ENCODE peak calls at places on chromosomes 1 and 21, in six cellular contexts. V is GM13976, M is nephron progenitor cell, D is GM04504, R is SW480, G is heart left ventricle. W is an unnamed sample.

GRCh38 chr1:68916227-68916853 is 419.5 kb upstream of the DEPDC1 start:
- DNase-seq in R (peak), G (no peak), D (no peak), V (no peak), M (no peak), W (peak)

GRCh38 chr1:168116327-168116799 is 20.4 kb downstream of the GPR161 start:
- DNase-seq in G (no peak), R (peak), M (no peak), D (no peak), V (no peak), W (no peak)

GRCh38 chr1:94001397-94002045 is 92.3 kb upstream of the GCLM start:
- DNase-seq in G (no peak), D (no peak), M (no peak), V (no peak), R (no peak), W (no peak)

GRCh38 chr1:6580119-6580587 is 359 bp downstream of the ZBTB48 start:
- DNase-seq in G (no peak), M (no peak), D (no peak), V (no peak), R (no peak), W (no peak)

GRCh38 chr1:11550664-11551283 is 71.8 kb downstream of the DISP3 start:
- DNase-seq in R (peak), M (peak), D (peak), G (peak), V (peak), W (peak)

GRCh38 chr1:72530646-72531045 is 248.3 kb upstream of the NEGR1 start:
- DNase-seq in V (no peak), R (no peak), G (no peak), D (no peak), M (no peak), W (no peak)

GRCh38 chr21:37036177-37036576 is 29.7 kb downstream of the RIPPLY3 start:
- DNase-seq in G (no peak), M (no peak), V (no peak), D (no peak), R (no peak), W (no peak)

GRCh38 chr1:28735961-28736449 is 735 bp upstream of the YTHDF2 start:
- DNase-seq in D (no peak), M (no peak), V (no peak), R (no peak), G (no peak), W (no peak)

GRCh38 chr1:228314658-228315483 is 91.8 kb downstream of the TRIM11 start:
- DNase-seq in R (no peak), D (no peak), G (no peak), M (no peak), V (no peak), W (no peak)

GRCh38 chr1:111592389-111593361 is 26.9 kb upstream of the RAP1A start:
- DNase-seq in D (peak), R (peak), V (peak), M (peak), G (peak), W (peak)

GRCh38 chr1:168221275-168221674 is 4.5 kb upstream of the SFT2D2 start:
- DNase-seq in R (no peak), D (no peak), G (no peak), M (no peak), V (no peak), W (no peak)

GRCh38 chr21:46122241-46122671 is 24.3 kb downstream of the COL6A2 start:
- DNase-seq in D (peak), V (no peak), R (peak), M (no peak), G (peak), W (peak)

GRCh38 chr1:200888349-200888838 is 6.3 kb upstream of the INAVA start:
- DNase-seq in R (peak), V (peak), G (no peak), M (peak), D (no peak), W (no peak)

GRCh38 chr1:114078116-114078515 is 75.6 kb downstream of the SYT6 start:
- DNase-seq in G (no peak), V (no peak), D (no peak), R (no peak), M (no peak), W (no peak)

GRCh38 chr1:68128157-68128556 is 77.7 kb upstream of the DIRAS3 start:
- DNase-seq in D (no peak), M (no peak), V (no peak), R (peak), G (no peak), W (no peak)

GRCh38 chr1:182783068-182783467 is 6.5 kb upstream of the NPL start:
- DNase-seq in V (no peak), R (no peak), G (no peak), M (peak), D (no peak), W (no peak)

GRCh38 chr1:41662061-41662655 is 177.7 kb upstream of the EDN2 start:
- DNase-seq in V (peak), M (peak), R (peak), D (no peak), G (peak), W (peak)

GRCh38 chr1:229296541-229296941 is 25.6 kb downstream of the RAB4A start:
- DNase-seq in M (no peak), G (peak), V (no peak), D (peak), R (no peak), W (no peak)

GRCh38 chr1:241964550-241965241 is 7.1 kb downstream of the BECN2 start:
- DNase-seq in M (no peak), D (no peak), G (no peak), R (no peak), V (no peak), W (no peak)

GRCh38 chr1:201262963-201263608 is 20.2 kb upstream of the PKP1 start:
- DNase-seq in R (no peak), D (no peak), M (no peak), V (no peak), G (no peak), W (no peak)

GRCh38 chr1:203199481-203200058 is 13.1 kb upstream of the CHI3L1 start:
- DNase-seq in R (no peak), V (no peak), M (no peak), G (no peak), D (no peak), W (no peak)

GRCh38 chr1:66589326-66589725 is 55.4 kb downstream of the SGIP1 start:
- DNase-seq in V (no peak), D (no peak), M (no peak), R (no peak), G (no peak), W (no peak)

GRCh38 chr1:94335950-94336349 is 82.2 kb upstream of the ABCD3 start:
- DNase-seq in M (peak), G (peak), D (peak), V (peak), R (peak), W (peak)